ENCODE peak calls at places on chromosomes 16 and 17, in seven cellular contexts. G, D, F, X, O, A and N are unnamed samples.

GRCh38 chr17:45018514-45019176 is 32.8 kb downstream of the DCAKD start:
- DNase-seq in G (no peak), D (no peak), F (no peak), X (no peak), O (no peak), A (no peak), N (no peak)

GRCh38 chr17:35906559-35907265 is 23.9 kb downstream of the RDM1 start:
- DNase-seq in G (no peak), D (no peak), F (no peak), X (no peak), O (peak; percentile 36), A (no peak), N (no peak)

GRCh38 chr16:2232094-2232990 is 3.9 kb upstream of the DNASE1L2 start:
- DNase-seq in G (no peak), D (no peak), F (no peak), X (no peak), O (no peak), A (no peak), N (no peak)

GRCh38 chr16:67989322-67990017 is 9.2 kb upstream of the DPEP3 start:
- DNase-seq in G (no peak), D (no peak), F (no peak), X (no peak), O (no peak), A (no peak), N (no peak)

GRCh38 chr17:78717431-78717980 is 64.6 kb downstream of the CYTH1 start:
- DNase-seq in G (no peak), D (no peak), F (no peak), X (no peak), O (peak; percentile 53), A (no peak), N (peak; percentile 81)

GRCh38 chr16:10180771-10181163 is 1.5 kb downstream of the GRIN2A start:
- DNase-seq in G (no peak), D (no peak), F (no peak), X (peak; percentile 41), O (peak; percentile 2), A (no peak), N (peak; percentile 76)

GRCh38 chr17:63498621-63499195 is 21.8 kb downstream of the ACE start:
- DNase-seq in G (no peak), D (no peak), F (no peak), X (no peak), O (peak; percentile 38), A (no peak), N (no peak)

GRCh38 chr17:34252138-34252889 is 2.8 kb upstream of the CCL2 start:
- DNase-seq in G (no peak), D (peak; percentile 93), F (peak; percentile 29), X (no peak), O (peak; percentile 97), A (no peak), N (no peak)

GRCh38 chr16:14523632-14524031 is 106.4 kb downstream of the PARN start:
- DNase-seq in G (no peak), D (no peak), F (no peak), X (no peak), O (no peak), A (no peak), N (no peak)

GRCh38 chr17:15965510-15965909 is 20.6 kb downstream of the ADORA2B start:
- DNase-seq in G (no peak), D (no peak), F (no peak), X (no peak), O (no peak), A (no peak), N (peak; percentile 69)

GRCh38 chr17:4480929-4481898 is 17.5 kb upstream of the SPNS2 start:
- DNase-seq in G (no peak), D (no peak), F (peak; percentile 44), X (no peak), O (no peak), A (no peak), N (no peak)

GRCh38 chr16:2243031-2243528 is 6.8 kb downstream of the DNASE1L2 start:
- DNase-seq in G (no peak), D (no peak), F (no peak), X (no peak), O (no peak), A (no peak), N (no peak)

GRCh38 chr17:1604831-1605528 is 23.7 kb downstream of the SLC43A2 start:
- DNase-seq in G (no peak), D (no peak), F (no peak), X (no peak), O (no peak), A (no peak), N (peak; percentile 78)

GRCh38 chr16:56558024-56558747 is 6.7 kb upstream of the MT4 start:
- DNase-seq in G (no peak), D (no peak), F (no peak), X (no peak), O (peak; percentile 29), A (no peak), N (no peak)

GRCh38 chr16:68384293-68385255 is 63.7 kb downstream of the SMPD3 start:
- DNase-seq in G (no peak), D (no peak), F (no peak), X (no peak), O (no peak), A (no peak), N (no peak)

GRCh38 chr16:18943414-18943813 is 17.2 kb upstream of the SMG1 start:
- DNase-seq in G (no peak), D (no peak), F (no peak), X (no peak), O (no peak), A (no peak), N (no peak)

GRCh38 chr17:73412914-73413313 is 101.1 kb upstream of the CDC42EP4 start:
- DNase-seq in G (no peak), D (no peak), F (no peak), X (no peak), O (no peak), A (no peak), N (no peak)